ENCODE peak calls at places on chromosomes 11 and 22, in five cellular contexts. J is HEK293T, X is HepG2, O is K562, E is GM12878. M is an unnamed sample.

GRCh38 chr11:2777871-2778629 is 78.3 kb upstream of the KCNQ1OT1 start:
- DNase-seq in J (no peak), X (no peak), O (peak), E (no peak), M (peak)

GRCh38 chr22:17496843-17497242 is 66.5 kb upstream of the SLC25A18 start:
- DNase-seq in J (no peak), X (no peak), O (no peak), E (no peak), M (no peak)

GRCh38 chr22:37633693-37634504 is 5.6 kb upstream of the SH3BP1 start:
- DNase-seq in J (no peak), X (peak), O (peak), E (peak), M (peak)

GRCh38 chr11:102676086-102676485 is 29.5 kb downstream of the MMP27 start:
- DNase-seq in J (no peak), X (no peak), O (no peak), E (no peak), M (no peak)

GRCh38 chr11:5380740-5381342 is 2.8 kb upstream of the OR51M1 start:
- DNase-seq in J (peak), X (peak), O (peak), E (no peak), M (peak)

GRCh38 chr22:26573026-26573662 is 16.8 kb downstream of the TPST2 start:
- DNase-seq in J (no peak), X (no peak), O (no peak), E (no peak), M (no peak)

GRCh38 chr22:22424210-22424800 is 84.2 kb downstream of the ZNF280B start:
- DNase-seq in J (no peak), X (no peak), O (peak), E (no peak), M (no peak)

GRCh38 chr11:2912498-2912897 is 16.7 kb downstream of the PHLDA2 start:
- DNase-seq in J (no peak), X (peak), O (peak), E (no peak), M (peak)

GRCh38 chr22:44188986-44189630 is 8.4 kb downstream of the PARVG start:
- DNase-seq in J (no peak), X (no peak), O (no peak), E (no peak), M (peak)

GRCh38 chr22:24460418-24461089 is 33.2 kb downstream of the ADORA2A start:
- DNase-seq in J (no peak), X (peak), O (no peak), E (peak), M (no peak)

GRCh38 chr11:117915219-117915618 is 14.0 kb downstream of the TMPRSS13 start:
- DNase-seq in J (no peak), X (no peak), O (no peak), E (no peak), M (no peak)

GRCh38 chr11:70054020-70054419 is 24.1 kb upstream of the ANO1 start:
- DNase-seq in J (no peak), X (no peak), O (no peak), E (no peak), M (no peak)

GRCh38 chr11:7251836-7252682 is at the start of gene SYT9:
- DNase-seq in J (peak), X (no peak), O (peak), E (no peak), M (peak)

GRCh38 chr11:79013509-79013908 is 427.3 kb downstream of the TENM4 start:
- DNase-seq in J (no peak), X (no peak), O (no peak), E (no peak), M (no peak)

GRCh38 chr11:44632466-44633123 is 67.1 kb downstream of the CD82 start:
- DNase-seq in J (peak), X (peak), O (peak), E (no peak), M (no peak)

GRCh38 chr11:107619926-107620325 is 29.0 kb downstream of the ELMOD1 start:
- DNase-seq in J (no peak), X (no peak), O (no peak), E (no peak), M (no peak)

GRCh38 chr11:45646275-45646970 is 19.0 kb downstream of the CHST1 start:
- DNase-seq in J (no peak), X (no peak), O (no peak), E (peak), M (peak)

GRCh38 chr11:2093575-2094353 is 45.4 kb downstream of the IGF2 start:
- DNase-seq in J (no peak), X (no peak), O (no peak), E (no peak), M (no peak)

GRCh38 chr11:87252869-87253268 is 215.1 kb downstream of the TMEM135 start:
- DNase-seq in J (no peak), X (no peak), O (no peak), E (no peak), M (no peak)

GRCh38 chr11:87662287-87662686 is 513.0 kb downstream of the RAB38 start:
- DNase-seq in J (no peak), X (no peak), O (no peak), E (no peak), M (no peak)

GRCh38 chr11:45486461-45486860 is 179.0 kb downstream of the CHST1 start:
- DNase-seq in J (no peak), X (no peak), O (no peak), E (no peak), M (no peak)

GRCh38 chr11:20363500-20364411 is at the start of gene HTATIP2:
- DNase-seq in J (peak), X (no peak), O (peak), E (no peak), M (no peak)

GRCh38 chr11:65489061-65489705 is 9.7 kb upstream of the MALAT1 start:
- DNase-seq in J (no peak), X (peak), O (no peak), E (no peak), M (no peak)

GRCh38 chr11:47003180-47003877 is 66.8 kb downstream of the CSTPP1 start:
- DNase-seq in J (no peak), X (no peak), O (no peak), E (no peak), M (no peak)

GRCh38 chr22:37657590-37658132 is 862 bp upstream of the PDXP start:
- DNase-seq in J (no peak), X (no peak), O (peak), E (no peak), M (peak)

GRCh38 chr22:37999640-38000272 is 15.4 kb upstream of the SOX10 start:
- DNase-seq in J (peak), X (no peak), O (peak), E (no peak), M (no peak)

DNA sequence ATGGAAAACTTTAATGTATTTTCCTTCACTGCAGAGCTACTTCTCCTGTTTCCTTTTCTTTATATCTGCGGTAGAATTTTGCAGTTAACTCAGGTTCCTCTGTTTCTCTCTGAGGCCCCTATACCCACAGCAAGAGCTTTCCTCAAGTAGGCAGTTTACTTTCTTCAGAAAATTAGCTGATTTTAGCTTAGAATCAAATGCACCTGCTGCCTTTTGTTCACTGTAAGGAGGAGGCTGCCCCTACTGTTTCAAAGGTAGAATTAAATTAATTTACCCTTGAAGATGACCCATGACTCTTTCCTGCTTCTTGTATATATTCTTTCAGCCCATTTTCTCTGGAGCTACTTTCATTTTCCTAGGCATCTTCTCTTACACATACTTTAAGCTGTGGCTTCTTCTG is 68.7 kb upstream of the GDPD4 start:
- DNase-seq in J (no peak), X (no peak), O (no peak), E (no peak), M (no peak)
- TF ChIP-seq FOXM1 in J (no peak), X (no peak), O (no peak), E (no peak), M (no peak)

GRCh38 chr11:96338910-96339703 is 3.9 kb downstream of the MAML2 start:
- DNase-seq in J (no peak), X (peak), O (no peak), E (peak), M (no peak)
- TF ChIP-seq FOXM1 in J (no peak), X (no peak), O (no peak), E (peak), M (no peak)

GRCh38 chr11:13637125-13638119 is 31.0 kb upstream of the FAR1 start:
- DNase-seq in J (no peak), X (no peak), O (no peak), E (no peak), M (no peak)
- TF ChIP-seq FOXM1 in J (no peak), X (no peak), O (no peak), E (no peak), M (no peak)

GRCh38 chr11:32050256-32050655 is 40.6 kb upstream of the RCN1 start:
- DNase-seq in J (no peak), X (no peak), O (no peak), E (no peak), M (no peak)
- TF ChIP-seq FOXM1 in J (no peak), X (no peak), O (no peak), E (no peak), M (no peak)

GRCh38 chr22:30385913-30386312 is 1.3 kb downstream of the RNF215 start:
- DNase-seq in J (no peak), X (no peak), O (no peak), E (no peak), M (no peak)

GRCh38 chr22:30383061-30383460 is 4.2 kb downstream of the RNF215 start:
- DNase-seq in J (no peak), X (no peak), O (no peak), E (no peak), M (no peak)

GRCh38 chr22:30390974-30391691 is 3.9 kb upstream of the RNF215 start:
- DNase-seq in J (peak), X (peak), O (peak), E (peak), M (peak)

GRCh38 chr22:30386608-30386959 is 627 bp downstream of the RNF215 start:
- DNase-seq in J (no peak), X (no peak), O (no peak), E (no peak), M (no peak)

GRCh38 chr22:30386960-30387848 is at the start of gene RNF215:
- DNase-seq in J (peak), X (peak), O (peak), E (no peak), M (peak)
- TF ChIP-seq FOXM1 in J (peak), X (no peak), O (no peak), E (no peak), M (no peak)

DNA sequence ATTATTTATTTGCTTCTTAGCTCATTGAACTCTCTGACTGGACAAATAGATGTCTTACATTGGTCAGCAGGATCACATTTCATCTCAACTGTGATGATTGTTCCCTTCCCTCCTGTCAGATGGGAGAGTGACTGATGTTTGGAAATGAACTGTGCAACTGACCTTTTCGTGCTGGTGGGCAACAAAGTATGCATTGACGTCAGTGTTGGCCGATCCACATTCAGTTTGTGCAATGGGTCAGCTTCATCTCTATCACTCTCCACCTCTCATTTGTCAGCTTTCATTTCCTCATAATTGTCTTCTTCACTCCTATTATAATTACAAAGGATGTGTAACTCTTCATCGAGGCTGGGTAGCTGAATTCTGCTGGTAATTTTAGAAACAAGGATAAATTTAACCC is 71.3 kb downstream of the PPP2R1B start:
- DNase-seq in J (peak), X (no peak), O (no peak), E (no peak), M (no peak)
- TF ChIP-seq FOXM1 in J (no peak), X (no peak), O (no peak), E (no peak), M (no peak)

GRCh38 chr11:23123766-23124165 is 263.5 kb upstream of the CCDC179 start:
- DNase-seq in J (no peak), X (no peak), O (no peak), E (no peak), M (no peak)
- TF ChIP-seq FOXM1 in J (no peak), X (no peak), O (no peak), E (no peak), M (no peak)

GRCh38 chr11:112558691-112559090 is 298.0 kb upstream of the PLET1 start:
- DNase-seq in J (no peak), X (no peak), O (no peak), E (no peak), M (no peak)
- TF ChIP-seq FOXM1 in J (no peak), X (no peak), O (no peak), E (no peak), M (no peak)

DNA sequence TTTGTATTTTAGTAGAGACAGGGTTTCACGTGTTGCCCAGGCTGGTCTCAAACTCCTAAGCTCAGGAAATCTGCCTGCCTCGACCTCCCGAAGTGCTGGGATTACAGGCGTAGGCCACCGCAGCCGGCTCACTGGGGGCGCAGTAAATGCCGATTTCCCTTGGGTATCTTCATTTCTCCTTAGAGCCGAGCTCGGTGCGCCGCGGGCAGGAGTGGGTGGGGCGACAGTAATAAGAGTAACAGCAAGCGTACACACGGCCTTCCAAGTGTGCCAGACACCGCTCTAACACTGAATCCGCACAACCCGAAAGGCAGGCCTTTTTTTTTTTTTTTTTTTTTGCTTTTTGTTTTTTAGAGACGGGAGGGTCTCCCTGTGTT is 511 bp upstream of the ADSL start:
- DNase-seq in J (peak), X (peak), O (peak), E (no peak), M (peak)
- TF ChIP-seq FOXM1 in J (no peak), X (no peak), O (no peak), E (no peak), M (no peak)

DNA sequence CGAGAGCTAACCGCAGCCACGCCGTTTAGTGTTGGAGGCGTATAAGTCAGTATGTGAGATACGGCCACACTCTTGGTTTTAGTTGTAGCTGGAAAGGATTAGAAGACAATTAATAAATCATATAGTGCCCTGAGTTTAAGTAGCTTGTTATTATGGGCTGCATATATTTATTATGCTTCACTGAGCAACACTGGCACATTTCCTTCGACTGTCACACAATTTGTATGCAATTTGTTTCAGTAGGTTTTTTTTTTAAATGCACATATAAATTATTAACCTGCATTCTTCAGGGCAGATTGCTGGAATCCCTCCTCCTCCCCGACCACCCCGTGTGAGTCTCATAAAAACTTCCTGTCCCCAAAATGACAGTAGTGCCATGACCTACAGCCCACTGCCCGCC is 56.9 kb downstream of the PKNOX2 start:
- DNase-seq in J (no peak), X (no peak), O (no peak), E (no peak), M (no peak)
- TF ChIP-seq FOXM1 in J (no peak), X (no peak), O (no peak), E (no peak), M (no peak)